ENCODE peak calls at places on chromosomes 4 and X, in six cellular contexts. One of them, this sample, is unnamed.

GRCh38 chr4:109079177-109079576 is 223.3 kb downstream of the COL25A1 start:
- DNase-seq in A549: no peak
- DNase-seq in GM23338: no peak
- DNase-seq in HepG2: no peak
- DNase-seq in SK-N-SH: no peak
- DNase-seq in HCT116: no peak
- DNase-seq in this sample: no peak

GRCh38 chr4:98746936-98747658 is 88.7 kb upstream of the TSPAN5 start:
- DNase-seq in A549: no peak
- DNase-seq in GM23338: no peak
- DNase-seq in HepG2: no peak
- DNase-seq in SK-N-SH: no peak
- DNase-seq in HCT116: no peak
- DNase-seq in this sample: no peak

GRCh38 chr4:5009796-5010195 is 9.5 kb downstream of the CYTL1 start:
- DNase-seq in A549: no peak
- DNase-seq in GM23338: no peak
- DNase-seq in HepG2: no peak
- DNase-seq in SK-N-SH: no peak
- DNase-seq in HCT116: no peak
- DNase-seq in this sample: no peak

GRCh38 chrX:64218023-64218422 is 12.4 kb downstream of the ASB12 start:
- DNase-seq in A549: no peak
- DNase-seq in GM23338: no peak
- DNase-seq in HepG2: no peak
- DNase-seq in SK-N-SH: no peak
- DNase-seq in HCT116: no peak
- DNase-seq in this sample: no peak

GRCh38 chr4:74228691-74229640 is 71.0 kb downstream of the MTHFD2L start:
- DNase-seq in A549: peak; percentile 13
- DNase-seq in GM23338: peak; percentile 93
- DNase-seq in HepG2: peak; percentile 58
- DNase-seq in SK-N-SH: peak; percentile 30
- DNase-seq in HCT116: peak; percentile 72
- DNase-seq in this sample: peak; percentile 38

GRCh38 chr4:179372242-179372641 is 1930.0 kb upstream of the AGA start:
- DNase-seq in A549: no peak
- DNase-seq in GM23338: no peak
- DNase-seq in HepG2: no peak
- DNase-seq in SK-N-SH: no peak
- DNase-seq in HCT116: no peak
- DNase-seq in this sample: no peak

GRCh38 chr4:147740176-147740575 is 8.3 kb downstream of the ARHGAP10 start:
- DNase-seq in A549: no peak
- DNase-seq in GM23338: no peak
- DNase-seq in HepG2: no peak
- DNase-seq in SK-N-SH: no peak
- DNase-seq in HCT116: no peak
- DNase-seq in this sample: no peak

GRCh38 chr4:176883681-176884418 is 91.1 kb upstream of the VEGFC start:
- DNase-seq in A549: peak; percentile 8
- DNase-seq in GM23338: no peak
- DNase-seq in HepG2: no peak
- DNase-seq in SK-N-SH: no peak
- DNase-seq in HCT116: no peak
- DNase-seq in this sample: no peak

GRCh38 chrX:99777912-99778311 is 632.2 kb downstream of the PCDH19 start:
- DNase-seq in A549: no peak
- DNase-seq in GM23338: peak; percentile 2
- DNase-seq in HepG2: no peak
- DNase-seq in SK-N-SH: no peak
- DNase-seq in HCT116: no peak
- DNase-seq in this sample: no peak

GRCh38 chrX:17038681-17039161 is 92.3 kb downstream of the REPS2 start:
- DNase-seq in A549: no peak
- DNase-seq in GM23338: no peak
- DNase-seq in HepG2: no peak
- DNase-seq in SK-N-SH: peak; percentile 6
- DNase-seq in HCT116: no peak
- DNase-seq in this sample: no peak

GRCh38 chr4:10605056-10605455 is 79.5 kb downstream of the CLNK start:
- DNase-seq in A549: no peak
- DNase-seq in GM23338: no peak
- DNase-seq in HepG2: no peak
- DNase-seq in SK-N-SH: no peak
- DNase-seq in HCT116: no peak
- DNase-seq in this sample: no peak

GRCh38 chr4:39514888-39515401 is 12.3 kb downstream of the UGDH start:
- DNase-seq in A549: peak; percentile 57
- DNase-seq in GM23338: no peak
- DNase-seq in HepG2: peak; percentile 99
- DNase-seq in SK-N-SH: no peak
- DNase-seq in HCT116: peak; percentile 27
- DNase-seq in this sample: no peak

GRCh38 chr4:82975792-82976191 is 34.8 kb downstream of the LIN54 start:
- DNase-seq in A549: no peak
- DNase-seq in GM23338: no peak
- DNase-seq in HepG2: no peak
- DNase-seq in SK-N-SH: no peak
- DNase-seq in HCT116: no peak
- DNase-seq in this sample: no peak

GRCh38 chr4:150089732-150090131 is 11.5 kb downstream of the DCLK2 start:
- DNase-seq in A549: no peak
- DNase-seq in GM23338: no peak
- DNase-seq in HepG2: no peak
- DNase-seq in SK-N-SH: no peak
- DNase-seq in HCT116: no peak
- DNase-seq in this sample: no peak

GRCh38 chrX:150119323-150119722 is 181.0 kb upstream of the EOLA2 start:
- DNase-seq in A549: no peak
- DNase-seq in GM23338: no peak
- DNase-seq in HepG2: no peak
- DNase-seq in SK-N-SH: no peak
- DNase-seq in HCT116: no peak
- DNase-seq in this sample: no peak

DNA sequence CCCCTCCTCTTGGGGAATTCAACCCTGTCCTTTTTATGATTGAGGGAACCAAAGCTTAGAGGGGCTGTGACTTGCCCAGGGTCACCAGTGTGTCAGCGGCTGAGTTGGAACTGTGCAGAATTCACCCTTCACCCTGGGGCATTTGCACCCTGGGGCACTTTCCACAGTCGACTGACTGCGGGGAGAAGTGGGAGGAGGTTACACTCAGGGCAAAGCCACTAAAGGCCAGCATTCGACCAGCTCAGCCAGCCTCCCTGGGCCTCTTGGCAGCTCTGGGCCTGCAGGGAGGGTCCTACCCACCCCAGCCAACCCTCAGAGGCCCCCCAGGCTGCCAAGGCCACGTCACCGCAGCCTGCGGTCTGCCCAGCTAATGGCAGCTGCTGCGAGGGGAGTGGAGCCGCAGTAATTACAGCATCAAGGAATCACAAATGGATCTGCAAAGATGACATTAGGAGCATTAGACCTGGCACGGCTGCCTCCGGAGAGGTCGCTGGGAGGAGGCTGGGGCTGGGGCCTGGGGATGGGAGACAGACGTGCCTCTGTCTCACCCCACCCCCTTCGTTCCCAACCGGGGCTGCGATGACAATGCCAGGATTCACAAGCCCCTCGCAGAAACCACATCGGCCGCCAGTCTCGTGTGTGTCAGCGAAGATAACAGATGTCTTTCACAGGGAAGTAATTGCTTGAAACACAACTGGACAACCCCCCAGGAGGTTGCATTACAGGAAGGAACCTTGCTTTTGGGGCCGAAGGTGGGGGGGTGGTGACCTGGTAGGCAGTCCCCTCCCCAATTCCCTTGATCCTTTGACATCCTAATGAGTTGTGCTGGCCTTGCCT is 367.7 kb downstream of the BCOR start:
- DNase-seq in A549: no peak
- DNase-seq in GM23338: peak; percentile 37
- DNase-seq in HepG2: no peak
- DNase-seq in SK-N-SH: peak; percentile 76
- DNase-seq in HCT116: no peak
- DNase-seq in this sample: no peak
- TF ChIP-seq REST in A549: no peak
- TF ChIP-seq REST in GM23338: no peak
- TF ChIP-seq REST in HepG2: no peak
- TF ChIP-seq REST in SK-N-SH: no peak
- TF ChIP-seq REST in HCT116: no peak
- TF ChIP-seq REST in this sample: no peak

GRCh38 chr4:107800058-107800457 is 24.7 kb upstream of the SGMS2 start:
- DNase-seq in A549: no peak
- DNase-seq in GM23338: no peak
- DNase-seq in HepG2: no peak
- DNase-seq in SK-N-SH: no peak
- DNase-seq in HCT116: no peak
- DNase-seq in this sample: no peak
- TF ChIP-seq REST in A549: no peak
- TF ChIP-seq REST in GM23338: no peak
- TF ChIP-seq REST in HepG2: no peak
- TF ChIP-seq REST in SK-N-SH: no peak
- TF ChIP-seq REST in HCT116: no peak
- TF ChIP-seq REST in this sample: no peak

DNA sequence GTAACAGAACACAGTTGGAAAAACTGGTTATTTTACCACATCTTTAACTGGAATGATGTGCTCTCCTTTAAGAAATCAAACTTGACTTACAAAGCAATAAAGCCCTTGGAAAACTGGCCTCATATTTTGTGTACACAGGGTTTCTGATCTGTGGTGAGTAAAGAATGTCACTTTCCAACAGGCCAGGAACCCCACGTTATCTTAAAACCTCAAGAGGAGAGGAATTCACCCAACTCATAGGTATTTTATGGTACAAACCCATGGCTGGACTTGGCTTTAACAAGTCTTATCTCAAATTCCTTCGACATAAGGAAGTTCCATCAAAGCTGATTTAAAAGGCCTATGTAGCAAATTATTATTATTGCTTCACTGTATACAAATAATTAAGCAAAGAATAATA is 1735.1 kb downstream of the PCDH7 start:
- DNase-seq in A549: no peak
- DNase-seq in GM23338: no peak
- DNase-seq in HepG2: no peak
- DNase-seq in SK-N-SH: no peak
- DNase-seq in HCT116: no peak
- DNase-seq in this sample: no peak
- TF ChIP-seq REST in A549: no peak
- TF ChIP-seq REST in GM23338: no peak
- TF ChIP-seq REST in HepG2: no peak
- TF ChIP-seq REST in SK-N-SH: no peak
- TF ChIP-seq REST in HCT116: no peak
- TF ChIP-seq REST in this sample: no peak

GRCh38 chr4:184892999-184893398 is 67.2 kb upstream of the ACSL1 start:
- DNase-seq in A549: no peak
- DNase-seq in GM23338: no peak
- DNase-seq in HepG2: no peak
- DNase-seq in SK-N-SH: no peak
- DNase-seq in HCT116: no peak
- DNase-seq in this sample: no peak

GRCh38 chr4:184891765-184892164 is 66.0 kb upstream of the ACSL1 start:
- DNase-seq in A549: no peak
- DNase-seq in GM23338: no peak
- DNase-seq in HepG2: no peak
- DNase-seq in SK-N-SH: no peak
- DNase-seq in HCT116: no peak
- DNase-seq in this sample: no peak

GRCh38 chr4:184887947-184888346 is 62.2 kb upstream of the ACSL1 start:
- DNase-seq in A549: no peak
- DNase-seq in GM23338: no peak
- DNase-seq in HepG2: no peak
- DNase-seq in SK-N-SH: no peak
- DNase-seq in HCT116: no peak
- DNase-seq in this sample: no peak

GRCh38 chr4:184887333-184887732 is 61.6 kb upstream of the ACSL1 start:
- DNase-seq in A549: no peak
- DNase-seq in GM23338: no peak
- DNase-seq in HepG2: no peak
- DNase-seq in SK-N-SH: no peak
- DNase-seq in HCT116: no peak
- DNase-seq in this sample: no peak

DNA sequence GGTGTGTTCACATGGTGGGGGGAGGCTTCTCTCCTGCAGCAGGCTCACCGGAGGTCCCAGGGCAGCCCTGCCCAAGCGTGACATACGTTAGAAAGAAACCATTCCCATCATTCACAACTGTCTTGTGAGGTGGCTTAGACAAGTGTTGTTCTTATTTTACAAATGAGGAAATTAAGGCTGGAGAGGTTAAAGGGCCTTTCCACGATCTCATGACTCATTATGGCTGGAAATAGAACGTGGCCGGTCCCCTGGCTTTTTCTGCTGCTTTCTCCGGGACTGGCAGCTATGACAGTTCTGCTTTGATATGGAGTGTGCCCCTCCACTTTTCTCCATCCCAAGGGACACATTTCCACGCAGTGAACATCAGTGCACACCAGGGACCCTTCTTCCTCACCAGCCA is 63.9 kb upstream of the ACSL1 start:
- DNase-seq in A549: no peak
- DNase-seq in GM23338: no peak
- DNase-seq in HepG2: no peak
- DNase-seq in SK-N-SH: no peak
- DNase-seq in HCT116: no peak
- DNase-seq in this sample: no peak
- TF ChIP-seq REST in A549: no peak
- TF ChIP-seq REST in GM23338: no peak
- TF ChIP-seq REST in HepG2: no peak
- TF ChIP-seq REST in SK-N-SH: no peak
- TF ChIP-seq REST in HCT116: no peak
- TF ChIP-seq REST in this sample: no peak

This sample was measured in HL-60.